ENCODE peak calls at places on chromosomes 1 and 21, in eight cellular contexts. One of them, this sample, is unnamed.

GRCh38 chr1:181894439-181894859 is 167.1 kb downstream of the ZNF648 start:
- DNase-seq in transverse colon: no peak
- DNase-seq in ovary: no peak
- DNase-seq in astrocyte of the spinal cord: no peak
- DNase-seq in uterus: no peak
- DNase-seq in heart left ventricle: no peak
- DNase-seq in K562: peak; percentile 63
- DNase-seq in astrocyte: no peak
- DNase-seq in this sample: no peak

GRCh38 chr1:45250544-45250943 is 44.1 kb upstream of the ZSWIM5 start:
- DNase-seq in transverse colon: no peak
- DNase-seq in ovary: no peak
- DNase-seq in astrocyte of the spinal cord: no peak
- DNase-seq in uterus: no peak
- DNase-seq in heart left ventricle: no peak
- DNase-seq in K562: no peak
- DNase-seq in astrocyte: no peak
- DNase-seq in this sample: no peak

GRCh38 chr1:215992620-215993019 is 425.5 kb downstream of the KCTD3 start:
- DNase-seq in transverse colon: no peak
- DNase-seq in ovary: no peak
- DNase-seq in astrocyte of the spinal cord: peak; percentile 39
- DNase-seq in uterus: no peak
- DNase-seq in heart left ventricle: no peak
- DNase-seq in K562: no peak
- DNase-seq in astrocyte: no peak
- DNase-seq in this sample: peak; percentile 14

GRCh38 chr21:17250651-17251294 is 262.1 kb upstream of the CXADR start:
- DNase-seq in transverse colon: no peak
- DNase-seq in ovary: no peak
- DNase-seq in astrocyte of the spinal cord: peak; percentile 8
- DNase-seq in uterus: no peak
- DNase-seq in heart left ventricle: no peak
- DNase-seq in K562: no peak
- DNase-seq in astrocyte: peak; percentile 3
- DNase-seq in this sample: peak; percentile 0

GRCh38 chr1:171655215-171656116 is 3.0 kb upstream of the MYOC start:
- DNase-seq in transverse colon: peak; percentile 57
- DNase-seq in ovary: peak; percentile 68
- DNase-seq in astrocyte of the spinal cord: peak; percentile 47
- DNase-seq in uterus: peak; percentile 75
- DNase-seq in heart left ventricle: peak; percentile 86
- DNase-seq in K562: peak; percentile 71
- DNase-seq in astrocyte: peak; percentile 10
- DNase-seq in this sample: peak; percentile 93

GRCh38 chr1:29415861-29416260 is 179.5 kb downstream of the PTPRU start:
- DNase-seq in transverse colon: no peak
- DNase-seq in ovary: no peak
- DNase-seq in astrocyte of the spinal cord: no peak
- DNase-seq in uterus: no peak
- DNase-seq in heart left ventricle: no peak
- DNase-seq in K562: no peak
- DNase-seq in astrocyte: no peak
- DNase-seq in this sample: no peak

GRCh38 chr1:212754193-212754592 is 37.4 kb downstream of the NSL1 start:
- DNase-seq in transverse colon: no peak
- DNase-seq in ovary: no peak
- DNase-seq in astrocyte of the spinal cord: no peak
- DNase-seq in uterus: no peak
- DNase-seq in heart left ventricle: no peak
- DNase-seq in K562: no peak
- DNase-seq in astrocyte: no peak
- DNase-seq in this sample: no peak

GRCh38 chr1:161180643-161181042 is 3.3 kb upstream of the B4GALT3 start:
- DNase-seq in transverse colon: no peak
- DNase-seq in ovary: no peak
- DNase-seq in astrocyte of the spinal cord: no peak
- DNase-seq in uterus: no peak
- DNase-seq in heart left ventricle: no peak
- DNase-seq in K562: peak; percentile 26
- DNase-seq in astrocyte: no peak
- DNase-seq in this sample: peak; percentile 47

GRCh38 chr1:196808529-196809235 is 10.8 kb upstream of the CFHR1 start:
- DNase-seq in transverse colon: no peak
- DNase-seq in ovary: no peak
- DNase-seq in astrocyte of the spinal cord: no peak
- DNase-seq in uterus: no peak
- DNase-seq in heart left ventricle: no peak
- DNase-seq in K562: no peak
- DNase-seq in astrocyte: no peak
- DNase-seq in this sample: no peak

GRCh38 chr1:9792156-9793042 is 31.4 kb downstream of the CLSTN1 start:
- DNase-seq in transverse colon: no peak
- DNase-seq in ovary: no peak
- DNase-seq in astrocyte of the spinal cord: peak; percentile 51
- DNase-seq in uterus: no peak
- DNase-seq in heart left ventricle: no peak
- DNase-seq in K562: peak; percentile 10
- DNase-seq in astrocyte: peak; percentile 26
- DNase-seq in this sample: no peak

GRCh38 chr1:207003216-207003615 is 29.3 kb downstream of the C1orf116 start:
- DNase-seq in transverse colon: no peak
- DNase-seq in ovary: no peak
- DNase-seq in astrocyte of the spinal cord: no peak
- DNase-seq in uterus: no peak
- DNase-seq in heart left ventricle: no peak
- DNase-seq in K562: no peak
- DNase-seq in astrocyte: no peak
- DNase-seq in this sample: no peak

GRCh38 chr21:40179167-40179566 is 311.9 kb downstream of the PCP4 start:
- DNase-seq in transverse colon: no peak
- DNase-seq in ovary: no peak
- DNase-seq in astrocyte of the spinal cord: no peak
- DNase-seq in uterus: no peak
- DNase-seq in heart left ventricle: no peak
- DNase-seq in K562: no peak
- DNase-seq in astrocyte: peak; percentile 65
- DNase-seq in this sample: no peak

GRCh38 chr1:242017580-242018233 is 18.8 kb upstream of the MAP1LC3C start:
- DNase-seq in transverse colon: peak; percentile 39
- DNase-seq in ovary: peak; percentile 21
- DNase-seq in astrocyte of the spinal cord: peak; percentile 32
- DNase-seq in uterus: peak; percentile 24
- DNase-seq in heart left ventricle: no peak
- DNase-seq in K562: peak; percentile 83
- DNase-seq in astrocyte: peak; percentile 28
- DNase-seq in this sample: peak; percentile 49

GRCh38 chr1:25030674-25031589 is 100.9 kb upstream of the RUNX3 start:
- DNase-seq in transverse colon: peak; percentile 28
- DNase-seq in ovary: no peak
- DNase-seq in astrocyte of the spinal cord: peak; percentile 22
- DNase-seq in uterus: no peak
- DNase-seq in heart left ventricle: no peak
- DNase-seq in K562: no peak
- DNase-seq in astrocyte: peak; percentile 41
- DNase-seq in this sample: no peak

GRCh38 chr1:43251024-43251423 is 18.8 kb upstream of the TMEM125 start:
- DNase-seq in transverse colon: no peak
- DNase-seq in ovary: no peak
- DNase-seq in astrocyte of the spinal cord: no peak
- DNase-seq in uterus: no peak
- DNase-seq in heart left ventricle: no peak
- DNase-seq in K562: no peak
- DNase-seq in astrocyte: no peak
- DNase-seq in this sample: no peak

GRCh38 chr1:7589080-7589735 is 181.9 kb upstream of the VAMP3 start:
- DNase-seq in transverse colon: no peak
- DNase-seq in ovary: no peak
- DNase-seq in astrocyte of the spinal cord: no peak
- DNase-seq in uterus: no peak
- DNase-seq in heart left ventricle: no peak
- DNase-seq in K562: no peak
- DNase-seq in astrocyte: no peak
- DNase-seq in this sample: no peak

DNA sequence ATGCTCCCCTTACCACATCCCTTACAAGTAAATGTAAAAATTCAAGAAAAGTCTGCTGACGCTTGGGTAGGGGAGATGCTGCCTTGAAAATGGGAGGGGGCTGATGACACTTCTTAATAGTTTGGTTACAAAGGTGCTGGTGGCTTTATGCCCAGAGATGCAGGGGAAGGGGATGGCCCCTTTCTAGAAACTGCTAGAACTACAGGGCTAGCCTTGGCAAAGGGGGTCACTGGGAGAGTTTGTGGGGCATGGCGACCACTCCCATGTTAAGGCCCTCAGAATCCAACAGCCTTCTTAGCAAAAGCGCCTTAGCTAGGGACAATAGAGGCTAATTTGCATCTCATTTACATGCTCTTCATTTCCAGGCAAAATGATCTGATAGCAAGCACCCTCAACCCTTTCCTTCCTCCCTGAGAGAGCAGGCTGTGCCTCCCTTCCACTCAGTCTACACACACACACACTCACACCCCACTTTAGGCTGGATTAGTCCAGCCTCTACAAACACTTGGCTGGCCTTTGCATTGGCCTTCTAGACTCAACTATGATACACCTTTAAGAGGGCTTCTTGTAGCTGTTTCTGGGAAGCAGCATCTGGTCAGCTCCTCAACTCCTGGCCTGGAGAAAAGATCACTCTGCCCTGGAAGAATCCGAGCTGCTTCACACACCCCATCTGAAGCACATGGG is 1.8 kb downstream of the SEMA6C start:
- DNase-seq in transverse colon: no peak
- DNase-seq in ovary: no peak
- DNase-seq in astrocyte of the spinal cord: no peak
- DNase-seq in uterus: no peak
- DNase-seq in heart left ventricle: peak; percentile 44
- DNase-seq in K562: no peak
- DNase-seq in astrocyte: no peak
- DNase-seq in this sample: peak; percentile 24
- H3K4me3 ChIP-seq in transverse colon: peak overlapping the region; percentile 80
- H3K4me3 ChIP-seq in ovary: peak overlapping the region; percentile 45
- H3K4me3 ChIP-seq in astrocyte of the spinal cord: no peak overlapping the region
- H3K4me3 ChIP-seq in uterus: peak overlapping the region; percentile 98
- H3K4me3 ChIP-seq in heart left ventricle: peak overlapping the region; percentile 97
- H3K4me3 ChIP-seq in K562: no peak overlapping the region
- H3K4me3 ChIP-seq in astrocyte: no peak overlapping the region
- H3K4me3 ChIP-seq in this sample: no peak overlapping the region

GRCh38 chr1:201443747-201444146 is 22.2 kb upstream of the TNNI1 start:
- DNase-seq in transverse colon: no peak
- DNase-seq in ovary: no peak
- DNase-seq in astrocyte of the spinal cord: no peak
- DNase-seq in uterus: no peak
- DNase-seq in heart left ventricle: no peak
- DNase-seq in K562: no peak
- DNase-seq in astrocyte: no peak
- DNase-seq in this sample: no peak

GRCh38 chr1:201447911-201448871 is 20.8 kb downstream of the PHLDA3 start:
- DNase-seq in transverse colon: peak; percentile 82
- DNase-seq in ovary: peak; percentile 44
- DNase-seq in astrocyte of the spinal cord: peak; percentile 73
- DNase-seq in uterus: peak; percentile 81
- DNase-seq in heart left ventricle: peak; percentile 85
- DNase-seq in K562: peak; percentile 94
- DNase-seq in astrocyte: peak; percentile 66
- DNase-seq in this sample: peak; percentile 83

GRCh38 chr1:201448981-201449380 is 20.0 kb downstream of the PHLDA3 start:
- DNase-seq in transverse colon: no peak
- DNase-seq in ovary: no peak
- DNase-seq in astrocyte of the spinal cord: no peak
- DNase-seq in uterus: no peak
- DNase-seq in heart left ventricle: peak; percentile 65
- DNase-seq in K562: no peak
- DNase-seq in astrocyte: no peak
- DNase-seq in this sample: no peak

GRCh38 chr1:201445300-201445699 is 23.7 kb downstream of the PHLDA3 start:
- DNase-seq in transverse colon: no peak
- DNase-seq in ovary: no peak
- DNase-seq in astrocyte of the spinal cord: no peak
- DNase-seq in uterus: no peak
- DNase-seq in heart left ventricle: no peak
- DNase-seq in K562: no peak
- DNase-seq in astrocyte: no peak
- DNase-seq in this sample: no peak

GRCh38 chr1:201444792-201445191 is 23.3 kb upstream of the TNNI1 start:
- DNase-seq in transverse colon: no peak
- DNase-seq in ovary: no peak
- DNase-seq in astrocyte of the spinal cord: no peak
- DNase-seq in uterus: no peak
- DNase-seq in heart left ventricle: no peak
- DNase-seq in K562: no peak
- DNase-seq in astrocyte: peak; percentile 52
- DNase-seq in this sample: no peak
- TF ChIP-seq CTCF in transverse colon: no peak
- TF ChIP-seq CTCF in ovary: no peak
- TF ChIP-seq CTCF in astrocyte of the spinal cord: no peak
- TF ChIP-seq CTCF in uterus: no peak
- TF ChIP-seq CTCF in heart left ventricle: no peak
- TF ChIP-seq CTCF in K562: no peak
- TF ChIP-seq CTCF in astrocyte: no peak
- TF ChIP-seq CTCF in this sample: no peak

GRCh38 chr1:107678993-107679392 is 286.0 kb downstream of the VAV3 start:
- DNase-seq in transverse colon: no peak
- DNase-seq in ovary: no peak
- DNase-seq in astrocyte of the spinal cord: no peak
- DNase-seq in uterus: no peak
- DNase-seq in heart left ventricle: no peak
- DNase-seq in K562: no peak
- DNase-seq in astrocyte: no peak
- DNase-seq in this sample: no peak

GRCh38 chr1:107680579-107680985 is 284.4 kb downstream of the VAV3 start:
- DNase-seq in transverse colon: peak; percentile 42
- DNase-seq in ovary: no peak
- DNase-seq in astrocyte of the spinal cord: no peak
- DNase-seq in uterus: no peak
- DNase-seq in heart left ventricle: no peak
- DNase-seq in K562: no peak
- DNase-seq in astrocyte: no peak
- DNase-seq in this sample: no peak

GRCh38 chr1:107679518-107679917 is 285.5 kb downstream of the VAV3 start:
- DNase-seq in transverse colon: no peak
- DNase-seq in ovary: no peak
- DNase-seq in astrocyte of the spinal cord: no peak
- DNase-seq in uterus: no peak
- DNase-seq in heart left ventricle: no peak
- DNase-seq in K562: no peak
- DNase-seq in astrocyte: no peak
- DNase-seq in this sample: no peak

GRCh38 chr1:107682467-107682866 is 282.5 kb downstream of the VAV3 start:
- DNase-seq in transverse colon: no peak
- DNase-seq in ovary: no peak
- DNase-seq in astrocyte of the spinal cord: no peak
- DNase-seq in uterus: no peak
- DNase-seq in heart left ventricle: no peak
- DNase-seq in K562: no peak
- DNase-seq in astrocyte: no peak
- DNase-seq in this sample: no peak

GRCh38 chr1:107681001-107681479 is 283.9 kb downstream of the VAV3 start:
- DNase-seq in transverse colon: no peak
- DNase-seq in ovary: no peak
- DNase-seq in astrocyte of the spinal cord: no peak
- DNase-seq in uterus: no peak
- DNase-seq in heart left ventricle: no peak
- DNase-seq in K562: no peak
- DNase-seq in astrocyte: no peak
- DNase-seq in this sample: no peak
- H3K4me3 ChIP-seq in transverse colon: no peak overlapping the region
- H3K4me3 ChIP-seq in ovary: no peak overlapping the region
- H3K4me3 ChIP-seq in astrocyte of the spinal cord: no peak overlapping the region
- H3K4me3 ChIP-seq in uterus: no peak overlapping the region
- H3K4me3 ChIP-seq in heart left ventricle: no peak overlapping the region
- H3K4me3 ChIP-seq in K562: no peak overlapping the region
- H3K4me3 ChIP-seq in astrocyte: no peak overlapping the region
- H3K4me3 ChIP-seq in this sample: no peak overlapping the region

GRCh38 chr1:6272476-6273270 is 11.8 kb upstream of the GPR153 start:
- DNase-seq in transverse colon: no peak
- DNase-seq in ovary: no peak
- DNase-seq in astrocyte of the spinal cord: no peak
- DNase-seq in uterus: no peak
- DNase-seq in heart left ventricle: no peak
- DNase-seq in K562: no peak
- DNase-seq in astrocyte: no peak
- DNase-seq in this sample: no peak
- TF ChIP-seq CTCF in transverse colon: no peak
- TF ChIP-seq CTCF in ovary: no peak
- TF ChIP-seq CTCF in astrocyte of the spinal cord: peak; percentile 34
- TF ChIP-seq CTCF in uterus: no peak
- TF ChIP-seq CTCF in heart left ventricle: no peak
- TF ChIP-seq CTCF in K562: no peak
- TF ChIP-seq CTCF in astrocyte: no peak
- TF ChIP-seq CTCF in this sample: no peak

This sample was measured in cardiac fibroblast.